ENCODE peak calls at places on chromosomes 4 and X, in five cellular contexts. I is midbrain; Y is NCI-H446; T is stimulated activated naive CD8-positive, alpha-beta T cell treated with anti-CD3 and anti-CD28 coated beads, Interleukin-15, Interleukin-2, amounts not matched to agents 100 U/mL and 50 U/mL, for 24 hours; K is fibroblast of gingiva. H is an unnamed sample.

GRCh38 chr4:164997941-164998340 is 20.5 kb upstream of the TRIM61 start:
- DNase-seq in I (peak), Y (no peak), T (no peak), K (no peak), H (no peak)

GRCh38 chr4:124913237-124913636 is 200.7 kb upstream of the ANKRD50 start:
- DNase-seq in I (no peak), Y (no peak), T (no peak), K (no peak), H (no peak)

GRCh38 chrX:57156397-57157049 is 19.3 kb upstream of the SPIN2A start:
- DNase-seq in I (peak), Y (no peak), T (no peak), K (peak), H (no peak)

GRCh38 chr4:123216946-123217345 is 179.6 kb upstream of the SPRY1 start:
- DNase-seq in I (no peak), Y (no peak), T (no peak), K (no peak), H (no peak)

GRCh38 chrX:70552174-70552704 is 107.6 kb downstream of the DLG3 start:
- DNase-seq in I (no peak), Y (no peak), T (no peak), K (no peak), H (no peak)

GRCh38 chr4:78612398-78613005 is 60.9 kb downstream of the ANXA3 start:
- DNase-seq in I (peak), Y (peak), T (no peak), K (peak), H (no peak)

GRCh38 chr4:8618961-8619720 is 26.6 kb downstream of the CPZ start:
- DNase-seq in I (no peak), Y (no peak), T (no peak), K (no peak), H (no peak)

GRCh38 chrX:16990839-16991238 is 44.4 kb downstream of the REPS2 start:
- DNase-seq in I (no peak), Y (no peak), T (no peak), K (no peak), H (no peak)

GRCh38 chrX:103823591-103823990 is 8.5 kb downstream of the RAB9B start:
- DNase-seq in I (no peak), Y (no peak), T (no peak), K (no peak), H (no peak)

GRCh38 chr4:26150948-26151347 is 169.9 kb upstream of the RBPJ start:
- DNase-seq in I (peak), Y (peak), T (peak), K (no peak), H (no peak)

GRCh38 chr4:43456383-43456782 is 563.9 kb downstream of the GRXCR1 start:
- DNase-seq in I (no peak), Y (no peak), T (no peak), K (peak), H (no peak)

GRCh38 chr4:38500433-38500832 is 163.6 kb upstream of the KLF3 start:
- DNase-seq in I (no peak), Y (no peak), T (no peak), K (no peak), H (no peak)

GRCh38 chr4:186915816-186916215 is 192.2 kb upstream of the FAT1 start:
- DNase-seq in I (no peak), Y (no peak), T (no peak), K (no peak), H (no peak)

GRCh38 chrX:112470551-112470950 is 209.2 kb downstream of the LHFPL1 start:
- DNase-seq in I (no peak), Y (no peak), T (no peak), K (no peak), H (no peak)

H was measured in DMS 273 treated with DMSO at 0.1 percent for 48 hours.